ENCODE peak calls at places on chromosomes 13 and 19, in five cellular contexts. E is H9, K is type B pancreatic cell, U is fibroblast of the aortic adventitia, A is lower leg skin. F is an unnamed sample.
A peak's percentile ranks its signal among the peaks of the same experiment; 100 is the strongest.

GRCh38 chr13:112974676-112975075 is 5.7 kb downstream of the MCF2L start:
- DNase-seq in U (no peak), A (no peak), K (no peak), E (no peak), F (no peak)

GRCh38 chr19:2567580-2567979 is 91.7 kb downstream of the GADD45B start:
- DNase-seq in K (no peak), U (no peak), A (peak; percentile 77), E (no peak), F (no peak)

GRCh38 chr13:45331981-45332830 is 8.8 kb downstream of the TPT1 start:
- DNase-seq in U (peak; percentile 99), E (no peak), A (peak; percentile 53), K (no peak), F (no peak)

GRCh38 chr13:110012102-110012739 is 225.8 kb upstream of the IRS2 start:
- DNase-seq in E (no peak), U (peak; percentile 96), K (no peak), A (no peak), F (no peak)

GRCh38 chr19:11684987-11685675 is 53.6 kb downstream of the ZNF823 start:
- DNase-seq in A (no peak), U (no peak), E (no peak), K (no peak), F (no peak)

GRCh38 chr13:69580255-69580654 is 527.4 kb upstream of the ATXN8OS start:
- DNase-seq in E (no peak), K (no peak), U (no peak), A (no peak), F (no peak)

GRCh38 chr19:799076-799881 is 2.0 kb downstream of the PTBP1 start:
- DNase-seq in K (no peak), U (peak; percentile 65), A (no peak), E (peak; percentile 54), F (no peak)

GRCh38 chr13:67642638-67643037 is 412.5 kb upstream of the PCDH9 start:
- DNase-seq in U (no peak), A (no peak), K (no peak), E (no peak), F (no peak)

GRCh38 chr19:52734340-52734892 is 428 bp downstream of the ZNF611 start:
- DNase-seq in A (no peak), E (no peak), K (no peak), U (peak; percentile 11), F (no peak)

GRCh38 chr19:1276620-1277007 is 1.3 kb downstream of the FAM174C start:
- DNase-seq in E (no peak), U (no peak), A (no peak), K (no peak), F (no peak)

GRCh38 chr19:30079200-30079599 is 137.2 kb downstream of the URI1 start:
- DNase-seq in K (no peak), U (no peak), E (no peak), A (no peak), F (no peak)

GRCh38 chr19:13842294-13843103 is 34.4 kb upstream of the NANOS3 start:
- DNase-seq in K (no peak), E (peak; percentile 56), U (peak; percentile 67), A (peak; percentile 85), F (no peak)

GRCh38 chr13:57045816-57046691 is 94.7 kb upstream of the PRR20A start:
- DNase-seq in K (no peak), E (no peak), A (no peak), U (no peak), F (no peak)

GRCh38 chr19:51324082-51324481 is 12.6 kb downstream of the IGLON5 start:
- DNase-seq in A (no peak), U (no peak), K (no peak), E (no peak), F (no peak)

DNA sequence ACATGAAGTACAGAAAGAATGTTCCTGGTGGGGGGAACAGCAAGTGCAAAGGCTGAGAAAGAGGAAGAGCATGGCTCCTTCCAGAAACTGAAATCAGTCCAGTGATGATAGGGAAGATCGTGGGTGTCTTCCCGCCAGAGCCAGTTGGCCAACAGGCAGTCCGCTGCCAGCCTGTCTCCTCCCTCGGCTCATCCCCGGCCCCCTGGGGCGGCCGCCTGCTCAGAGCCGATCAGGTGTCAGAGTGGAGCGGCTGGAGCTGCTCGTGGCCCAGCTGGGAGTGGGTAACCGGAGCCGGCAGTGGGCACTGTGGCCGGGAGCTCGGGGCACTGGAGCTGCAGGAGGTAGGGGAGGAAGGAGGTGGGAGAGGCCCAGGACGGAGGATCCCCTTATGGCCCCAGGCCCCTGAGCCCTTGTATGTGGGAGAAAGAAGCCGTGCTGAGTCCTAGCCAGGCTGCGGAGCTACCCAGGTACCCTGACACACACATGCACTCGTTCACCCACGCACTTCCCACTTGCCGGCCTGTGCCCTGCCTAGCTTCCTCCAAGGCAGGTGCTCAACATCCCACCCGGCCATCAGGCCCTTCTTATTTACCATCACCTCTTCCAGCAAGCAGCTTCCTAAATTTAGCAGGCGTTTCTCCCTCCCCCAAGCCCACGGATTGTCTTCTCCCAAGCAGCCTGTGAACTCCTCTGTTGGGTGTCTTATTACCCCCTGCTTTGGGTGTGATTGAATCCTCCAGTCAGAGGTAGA is 1.7 kb downstream of the ANKRD24 start:
- DNase-seq in U (no peak), A (no peak), E (no peak), K (no peak), F (no peak)
- TF ChIP-seq CTCF in U (no peak), A (no peak), E (no peak), K (no peak), F (no peak)

GRCh38 chr13:43787998-43788397 is 1.2 kb upstream of the ENOX1 start:
- DNase-seq in A (no peak), E (no peak), U (peak; percentile 70), K (no peak), F (no peak)
- TF ChIP-seq CTCF in A (no peak), E (peak; percentile 36), U (peak; percentile 58), K (peak; percentile 73), F (no peak)

GRCh38 chr19:6733338-6734095 is 3.9 kb downstream of the GPR108 start:
- DNase-seq in E (no peak), U (no peak), K (no peak), A (no peak), F (no peak)
- TF ChIP-seq CTCF in E (peak; percentile 76), U (peak; percentile 41), K (peak; percentile 52), A (no peak), F (no peak)

DNA sequence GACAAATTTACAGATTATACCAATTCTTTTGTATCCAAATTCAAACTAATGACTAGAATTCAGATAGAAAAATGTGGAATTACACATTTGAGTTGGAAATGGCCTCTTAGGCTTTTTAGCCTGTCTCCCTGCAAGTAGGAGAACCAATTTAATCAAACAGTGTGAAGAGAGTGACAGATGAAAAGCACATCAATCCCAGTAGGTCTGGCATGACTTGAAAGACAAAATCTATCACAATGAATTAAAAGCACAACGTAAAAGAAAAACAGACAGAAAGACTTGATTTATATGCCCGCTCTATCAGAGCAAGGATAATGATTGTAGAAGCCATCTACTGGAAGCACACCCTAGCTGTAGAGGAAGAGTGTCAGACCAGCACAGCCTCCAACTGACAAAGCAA is 1084.4 kb upstream of the SPRY2 start:
- DNase-seq in E (no peak), A (no peak), U (no peak), K (no peak), F (no peak)
- TF ChIP-seq CTCF in E (no peak), A (no peak), U (no peak), K (no peak), F (no peak)

DNA sequence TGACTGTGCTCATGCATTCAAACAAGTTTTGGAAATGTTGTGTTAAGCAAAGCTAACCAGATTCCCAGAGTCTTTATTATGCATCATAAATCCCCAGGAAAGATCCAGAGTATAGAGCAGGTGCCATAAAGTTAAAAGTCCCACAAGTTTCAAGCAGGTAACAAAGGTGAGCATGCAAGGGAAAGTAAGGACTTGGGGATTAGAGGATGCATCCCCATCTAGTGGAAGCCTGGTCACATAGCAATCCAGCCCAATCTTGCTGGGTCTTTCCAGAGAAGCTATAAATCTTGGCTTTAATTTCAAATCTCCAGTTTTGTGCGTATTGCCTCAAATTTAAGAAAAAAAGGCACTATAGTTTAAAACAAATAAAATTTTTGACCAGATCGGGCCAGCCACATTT is 72.7 kb downstream of the ZNF254 start:
- DNase-seq in U (no peak), K (no peak), E (no peak), A (no peak), F (no peak)
- TF ChIP-seq CTCF in U (peak; percentile 22), K (peak; percentile 48), E (peak; percentile 63), A (no peak), F (no peak)

GRCh38 chr19:16514383-16515019 is 18.3 kb downstream of the C19orf44 start:
- DNase-seq in A (no peak), E (peak; percentile 58), U (no peak), K (no peak), F (no peak)
- TF ChIP-seq CTCF in A (no peak), E (peak; percentile 43), U (no peak), K (no peak), F (no peak)

GRCh38 chr19:4619668-4620294 is 19.5 kb upstream of the TNFAIP8L1 start:
- DNase-seq in K (no peak), A (no peak), E (no peak), U (no peak), F (no peak)
- TF ChIP-seq CTCF in K (no peak), A (no peak), E (peak; percentile 23), U (no peak), F (no peak)